ENCODE peak calls at places on chromosomes 7 and 10, in nine cellular contexts. K is left lobe of liver; C is breast epithelium; R is foreskin melanocyte; I is left ventricle myocardium superior; U is activated T-cell treated with anti-CD3 and anti-CD28 coated beads, Interleukin-2, amount 50 U/mL, for 72 hours; V is PC-3; F is endothelial cell; G is activated CD8-positive, alpha-beta memory T cell treated with anti-CD3 and anti-CD28 coated beads for 24 hours. Z is an unnamed sample.

GRCh38 chr7:5232485-5232837 is 42.4 kb downstream of the WIPI2 start:
- DNase-seq in G (no peak), I (peak; percentile 29), U (no peak), R (no peak), K (no peak), F (no peak), V (no peak), C (no peak), Z (no peak)

GRCh38 chr10:73965890-73966768 is 31.8 kb upstream of the VCL start:
- DNase-seq in G (no peak), K (no peak), F (peak; percentile 67), C (peak; percentile 69), U (no peak), I (peak; percentile 78), R (peak; percentile 68), V (peak; percentile 100), Z (peak; percentile 89)

GRCh38 chr10:93461807-93462178 is 20.3 kb downstream of the MYOF start:
- DNase-seq in V (peak; percentile 81), C (no peak), U (no peak), I (no peak), F (no peak), K (no peak), R (no peak), G (no peak), Z (no peak)

GRCh38 chr7:82331234-82331633 is 112.3 kb downstream of the CACNA2D1 start:
- DNase-seq in K (no peak), V (no peak), C (no peak), R (no peak), G (no peak), U (no peak), I (no peak), F (no peak), Z (no peak)

GRCh38 chr7:116598278-116598677 is 73.4 kb downstream of the CAV1 start:
- DNase-seq in R (no peak), I (no peak), V (peak; percentile 35), G (no peak), F (no peak), U (no peak), K (peak; percentile 62), C (no peak), Z (peak; percentile 34)

GRCh38 chr7:46369933-46370654 is 449.0 kb upstream of the IGFBP3 start:
- DNase-seq in V (peak; percentile 90), K (no peak), U (no peak), R (no peak), C (no peak), G (no peak), I (no peak), F (no peak), Z (peak; percentile 24)

GRCh38 chr7:38975944-38976392 is 1.7 kb upstream of the POU6F2 start:
- DNase-seq in K (peak; percentile 46), F (peak; percentile 17), U (no peak), V (no peak), G (no peak), C (no peak), I (no peak), R (no peak), Z (no peak)

GRCh38 chr7:119177863-119178262 is 953.4 kb downstream of the ANKRD7 start:
- DNase-seq in V (no peak), C (no peak), I (no peak), F (no peak), G (no peak), R (no peak), U (no peak), K (no peak), Z (no peak)

GRCh38 chr10:51117794-51118193 is 43.5 kb downstream of the PRKG1 start:
- DNase-seq in K (no peak), V (no peak), I (no peak), U (no peak), R (no peak), F (no peak), C (no peak), G (no peak), Z (no peak)

GRCh38 chr7:151704284-151704968 is 172.5 kb downstream of the PRKAG2 start:
- DNase-seq in G (no peak), I (no peak), K (no peak), F (no peak), C (no peak), R (no peak), U (no peak), V (no peak), Z (no peak)

GRCh38 chr10:30671011-30671616 is 41.6 kb upstream of the LYZL2 start:
- DNase-seq in G (no peak), R (peak; percentile 71), C (no peak), F (peak; percentile 55), K (no peak), V (peak; percentile 76), I (no peak), U (peak; percentile 47), Z (peak; percentile 51)

GRCh38 chr7:37096341-37096740 is 352.3 kb downstream of the ELMO1 start:
- DNase-seq in K (no peak), G (no peak), I (no peak), F (no peak), C (no peak), V (no peak), R (no peak), U (no peak), Z (no peak)

GRCh38 chr7:24908757-24909156 is 71.2 kb downstream of the OSBPL3 start:
- DNase-seq in F (no peak), G (no peak), R (no peak), V (no peak), K (no peak), U (no peak), I (no peak), C (no peak), Z (no peak)

GRCh38 chr10:73932625-73933112 is 21.7 kb downstream of the PLAU start:
- DNase-seq in R (no peak), G (no peak), I (no peak), C (no peak), V (no peak), F (no peak), K (no peak), U (no peak), Z (no peak)

GRCh38 chr7:139681812-139682135 is 96.0 kb downstream of the HIPK2 start:
- DNase-seq in U (peak; percentile 82), I (no peak), K (peak; percentile 41), G (no peak), R (no peak), F (no peak), V (no peak), C (no peak), Z (no peak)

Z was measured in AG08396.